ENCODE peak calls at places on chromosomes 16 and 17, in eight cellular contexts. A, J, R, V, O, I, W and M are unnamed samples.
A peak's percentile ranks its signal among the peaks of the same experiment; 100 is the strongest.

GRCh38 chr17:72351884-72352346 is 231.1 kb downstream of the SOX9 start:
- DNase-seq in A (no peak), J (no peak), R (no peak), V (no peak), O (no peak), I (no peak), W (peak; percentile 16), M (no peak)

GRCh38 chr16:75624921-75625334 is 1.8 kb upstream of the ADAT1 start:
- DNase-seq in A (no peak), J (peak; percentile 59), R (no peak), V (peak; percentile 63), O (no peak), I (no peak), W (no peak), M (no peak)

GRCh38 chr17:56892333-56892732 is 21.5 kb downstream of the TRIM25 start:
- DNase-seq in A (no peak), J (no peak), R (no peak), V (no peak), O (no peak), I (no peak), W (no peak), M (no peak)

GRCh38 chr17:45043268-45043681 is 8.2 kb downstream of the DCAKD start:
- DNase-seq in A (no peak), J (peak; percentile 43), R (no peak), V (no peak), O (peak; percentile 81), I (no peak), W (no peak), M (no peak)

GRCh38 chr17:35132099-35132498 is 10.0 kb downstream of the NLE1 start:
- DNase-seq in A (no peak), J (no peak), R (no peak), V (no peak), O (no peak), I (no peak), W (no peak), M (no peak)

GRCh38 chr17:55814377-55814776 is 63.5 kb downstream of the PCTP start:
- DNase-seq in A (no peak), J (no peak), R (no peak), V (no peak), O (no peak), I (no peak), W (no peak), M (no peak)

GRCh38 chr16:2952679-2953078 is 11.4 kb upstream of the KREMEN2 start:
- DNase-seq in A (no peak), J (peak; percentile 60), R (no peak), V (no peak), O (no peak), I (no peak), W (no peak), M (no peak)

GRCh38 chr16:30354423-30355143 is 525 bp downstream of the CD2BP2 start:
- DNase-seq in A (peak; percentile 16), J (no peak), R (peak; percentile 55), V (peak; percentile 16), O (no peak), I (no peak), W (peak; percentile 75), M (no peak)

GRCh38 chr16:70490261-70490660 is 33.1 kb downstream of the COG4 start:
- DNase-seq in A (no peak), J (no peak), R (no peak), V (peak; percentile 15), O (no peak), I (no peak), W (no peak), M (no peak)

GRCh38 chr17:9729034-9729650 is 62.2 kb downstream of the DHRS7C start:
- DNase-seq in A (peak; percentile 29), J (peak; percentile 73), R (no peak), V (peak; percentile 45), O (no peak), I (no peak), W (peak; percentile 56), M (peak; percentile 4)

GRCh38 chr17:75639771-75640555 is 6.7 kb downstream of the SMIM5 start:
- DNase-seq in A (peak; percentile 83), J (peak; percentile 61), R (peak; percentile 82), V (no peak), O (no peak), I (no peak), W (no peak), M (no peak)

GRCh38 chr16:17302213-17302612 is 168.5 kb downstream of the XYLT1 start:
- DNase-seq in A (no peak), J (no peak), R (peak; percentile 31), V (no peak), O (no peak), I (no peak), W (no peak), M (no peak)

GRCh38 chr17:35161281-35161761 is 13.7 kb downstream of the UNC45B start:
- DNase-seq in A (no peak), J (peak; percentile 24), R (no peak), V (no peak), O (no peak), I (peak; percentile 35), W (no peak), M (no peak)

GRCh38 chr17:48563867-48564199 is 14.3 kb downstream of the HOXB4 start:
- DNase-seq in A (no peak), J (no peak), R (no peak), V (no peak), O (no peak), I (no peak), W (no peak), M (no peak)

GRCh38 chr17:78802008-78802407 is 19.9 kb upstream of the CYTH1 start:
- DNase-seq in A (no peak), J (no peak), R (no peak), V (no peak), O (no peak), I (no peak), W (no peak), M (no peak)

GRCh38 chr17:50638851-50639767 is 4.4 kb downstream of the ABCC3 start:
- DNase-seq in A (peak; percentile 97), J (peak; percentile 94), R (peak; percentile 98), V (peak; percentile 97), O (peak; percentile 85), I (no peak), W (no peak), M (peak; percentile 97)

GRCh38 chr16:28845173-28846079 is 722 bp downstream of the TUFM start:
- DNase-seq in A (peak; percentile 69), J (peak; percentile 62), R (peak; percentile 81), V (peak; percentile 12), O (no peak), I (peak; percentile 45), W (peak; percentile 32), M (no peak)

GRCh38 chr17:42104264-42104663 is 6.0 kb upstream of the ZNF385C start:
- DNase-seq in A (no peak), J (no peak), R (no peak), V (no peak), O (no peak), I (no peak), W (no peak), M (no peak)

DNA sequence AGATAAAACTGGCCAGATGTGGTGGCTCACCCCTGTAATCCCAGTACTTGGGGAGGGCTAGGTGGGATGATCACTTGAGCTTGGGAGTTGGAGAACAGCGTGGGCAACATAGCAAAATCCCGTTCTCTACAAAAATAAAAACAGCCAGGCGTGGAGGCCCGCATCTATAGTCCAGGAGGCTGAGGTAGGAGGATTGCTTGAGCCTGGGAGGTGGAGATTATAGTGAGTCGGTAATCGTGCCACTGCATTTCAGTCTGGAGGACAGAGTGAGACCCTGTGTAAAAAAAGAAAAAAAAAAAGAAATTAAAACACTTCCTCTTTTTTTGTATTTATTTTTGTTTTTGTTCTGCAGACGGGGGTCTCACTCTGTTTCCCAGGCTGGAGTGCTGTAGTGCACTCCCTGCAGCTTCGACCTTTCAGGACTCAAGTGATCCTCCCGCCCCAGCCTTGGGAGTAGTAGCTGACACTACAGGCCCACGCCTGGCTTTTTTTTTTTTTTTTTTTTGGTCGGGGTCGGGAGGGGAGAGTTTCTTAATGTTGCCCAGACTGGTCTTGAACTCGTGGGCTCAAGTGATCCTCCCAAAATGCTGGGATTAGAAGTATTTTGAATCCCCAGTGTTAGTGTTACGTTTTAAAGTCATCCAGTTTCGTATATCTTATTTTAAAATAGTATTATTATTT is 1.5 kb downstream of the IST1 start:
- DNase-seq in A (no peak), J (no peak), R (no peak), V (no peak), O (no peak), I (no peak), W (peak; percentile 13), M (no peak)
- H3K4me3 ChIP-seq in A (peak overlapping the region; percentile 100), J (peak overlapping the region; percentile 94), R (peak overlapping the region; percentile 83), V (peak overlapping the region; percentile 80), O (no peak overlapping the region), I (peak overlapping the region; percentile 48), W (peak overlapping the region; percentile 97), M (peak overlapping the region; percentile 98)

GRCh38 chr17:81295678-81296381 is 723 bp upstream of the SLC38A10 start:
- DNase-seq in A (peak; percentile 81), J (peak; percentile 92), R (peak; percentile 80), V (peak; percentile 33), O (no peak), I (peak; percentile 64), W (peak; percentile 70), M (peak; percentile 42)
- TF ChIP-seq CTCF in A (peak; percentile 43), J (peak; percentile 65), R (peak; percentile 39), V (peak; percentile 37), O (no peak), I (no peak), W (peak; percentile 49), M (peak; percentile 49)

DNA sequence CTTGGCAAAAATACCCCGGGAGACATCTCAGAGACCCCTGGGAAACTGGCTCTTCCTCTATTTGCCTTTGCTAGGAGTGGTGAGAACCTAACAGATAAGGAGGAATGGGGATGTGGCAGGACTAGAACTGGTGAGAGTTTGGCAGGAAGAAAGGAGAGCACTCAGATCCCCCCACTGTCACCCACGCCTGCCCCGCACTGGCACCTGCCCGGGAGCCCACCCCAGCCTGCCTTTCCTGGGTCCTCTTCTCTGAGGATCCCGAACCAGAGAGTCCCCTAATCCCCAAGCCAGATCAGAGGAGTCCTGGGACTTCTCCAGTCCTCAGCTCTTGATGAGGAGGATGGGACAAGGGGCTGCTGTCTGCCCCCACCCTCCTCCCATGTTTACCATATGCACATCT is 3.7 kb downstream of the KCNH6 start:
- DNase-seq in A (no peak), J (no peak), R (no peak), V (no peak), O (no peak), I (no peak), W (no peak), M (no peak)
- H3K4me3 ChIP-seq in A (no peak overlapping the region), J (no peak overlapping the region), R (no peak overlapping the region), V (no peak overlapping the region), O (no peak overlapping the region), I (no peak overlapping the region), W (no peak overlapping the region), M (no peak overlapping the region)

DNA sequence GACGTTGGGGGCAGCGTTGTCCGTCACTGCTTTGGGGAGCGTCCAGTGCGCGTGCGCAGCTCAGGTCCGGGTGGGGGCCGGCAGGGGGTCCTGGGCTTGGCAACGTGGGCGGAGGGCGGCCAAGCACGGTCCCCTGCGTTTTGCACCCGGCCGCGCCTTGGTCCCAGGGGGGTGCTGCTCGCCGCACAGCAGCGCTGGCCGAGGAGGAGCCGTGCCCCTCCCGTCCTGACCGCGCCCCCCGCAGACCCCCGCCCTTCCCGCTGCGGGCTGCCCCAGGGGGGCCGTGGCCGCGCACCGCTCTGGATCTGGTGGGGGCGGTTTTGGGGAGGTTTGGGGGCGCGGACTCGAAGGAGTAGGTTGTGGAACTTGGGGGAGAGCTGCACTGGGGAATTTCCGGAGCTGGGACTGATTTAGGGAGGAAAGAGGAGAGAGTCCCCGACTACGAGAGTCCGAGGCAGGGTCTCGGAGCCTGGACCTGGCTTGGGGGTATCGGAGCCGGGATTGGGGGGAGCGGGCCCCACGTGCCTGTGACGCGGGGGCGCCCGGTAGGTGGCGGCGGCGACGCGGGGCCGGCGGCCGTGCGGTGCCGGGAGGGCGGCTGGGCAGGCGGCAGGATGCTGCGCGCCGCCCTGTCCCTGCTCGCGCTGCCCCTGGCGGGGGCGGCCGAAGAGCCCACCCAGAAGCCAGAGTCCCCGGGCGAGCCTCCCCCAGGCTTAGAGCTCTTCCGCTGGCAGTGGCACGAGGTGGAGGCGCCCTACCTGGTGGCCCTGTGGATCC is at the start of gene SLC9A5:
- DNase-seq in A (peak; percentile 23), J (peak; percentile 20), R (no peak), V (no peak), O (no peak), I (no peak), W (peak; percentile 71), M (no peak)
- TF ChIP-seq CTCF in A (no peak), J (no peak), R (no peak), V (peak; percentile 20), O (no peak), I (no peak), W (peak; percentile 14), M (peak; percentile 1)